ENCODE peak calls at places on chromosome 16, in five cellular contexts. One of them, this sample, is unnamed.

GRCh38 chr16:56245197-56245596 is 53.9 kb downstream of the GNAO1 start:
- DNase-seq in dorsolateral prefrontal cortex: no peak
- DNase-seq in brain microvascular endothelial cell: no peak
- DNase-seq in IMR-90: peak; percentile 8
- DNase-seq in left lung: no peak
- DNase-seq in this sample: no peak

GRCh38 chr16:11528053-11528452 is 58.7 kb downstream of the LITAF start:
- DNase-seq in dorsolateral prefrontal cortex: no peak
- DNase-seq in brain microvascular endothelial cell: no peak
- DNase-seq in IMR-90: no peak
- DNase-seq in left lung: no peak
- DNase-seq in this sample: no peak

GRCh38 chr16:16188827-16189226 is 34.5 kb downstream of the ABCC6 start:
- DNase-seq in dorsolateral prefrontal cortex: no peak
- DNase-seq in brain microvascular endothelial cell: no peak
- DNase-seq in IMR-90: no peak
- DNase-seq in left lung: no peak
- DNase-seq in this sample: no peak

GRCh38 chr16:87086575-87086974 is 230.6 kb downstream of the C16orf95 start:
- DNase-seq in dorsolateral prefrontal cortex: no peak
- DNase-seq in brain microvascular endothelial cell: peak; percentile 56
- DNase-seq in IMR-90: peak; percentile 54
- DNase-seq in left lung: no peak
- DNase-seq in this sample: no peak

GRCh38 chr16:66044089-66044488 is 322.4 kb upstream of the CDH5 start:
- DNase-seq in dorsolateral prefrontal cortex: no peak
- DNase-seq in brain microvascular endothelial cell: no peak
- DNase-seq in IMR-90: no peak
- DNase-seq in left lung: no peak
- DNase-seq in this sample: no peak

GRCh38 chr16:1984347-1985225 is 593 bp downstream of the GFER start:
- DNase-seq in dorsolateral prefrontal cortex: no peak
- DNase-seq in brain microvascular endothelial cell: no peak
- DNase-seq in IMR-90: peak; percentile 13
- DNase-seq in left lung: no peak
- DNase-seq in this sample: no peak

GRCh38 chr16:75620326-75621169 is 2.5 kb downstream of the ADAT1 start:
- DNase-seq in dorsolateral prefrontal cortex: no peak
- DNase-seq in brain microvascular endothelial cell: no peak
- DNase-seq in IMR-90: no peak
- DNase-seq in left lung: no peak
- DNase-seq in this sample: no peak

GRCh38 chr16:10368984-10369551 is 16.8 kb upstream of the ATF7IP2 start:
- DNase-seq in dorsolateral prefrontal cortex: no peak
- DNase-seq in brain microvascular endothelial cell: no peak
- DNase-seq in IMR-90: no peak
- DNase-seq in left lung: no peak
- DNase-seq in this sample: peak; percentile 50

GRCh38 chr16:11224096-11224893 is 31.7 kb downstream of the SOCS1 start:
- DNase-seq in dorsolateral prefrontal cortex: peak; percentile 53
- DNase-seq in brain microvascular endothelial cell: no peak
- DNase-seq in IMR-90: no peak
- DNase-seq in left lung: peak; percentile 89
- DNase-seq in this sample: no peak

DNA sequence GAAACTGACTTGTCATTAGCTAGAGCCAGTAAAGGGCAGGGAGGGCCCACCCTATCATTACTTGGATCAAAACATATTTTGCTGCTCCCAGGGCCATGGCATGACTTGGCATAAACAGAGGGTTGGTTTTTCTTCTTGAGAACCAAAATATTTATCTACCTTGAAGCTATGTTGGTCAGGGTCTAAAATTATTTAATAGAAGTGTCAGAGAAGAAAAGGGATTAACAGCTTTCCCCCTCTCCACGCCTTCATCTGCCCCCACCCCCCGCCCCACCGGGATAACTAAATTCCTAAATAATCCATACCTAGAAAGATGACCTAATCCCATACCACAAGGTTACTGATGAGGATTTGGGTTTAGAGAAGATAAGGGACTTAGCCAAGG is 3.7 kb upstream of the USP7 start:
- DNase-seq in dorsolateral prefrontal cortex: no peak
- DNase-seq in brain microvascular endothelial cell: no peak
- DNase-seq in IMR-90: no peak
- DNase-seq in left lung: no peak
- DNase-seq in this sample: no peak
- H3K27ac ChIP-seq in dorsolateral prefrontal cortex: no peak overlapping the region
- H3K27ac ChIP-seq in brain microvascular endothelial cell: no peak overlapping the region
- H3K27ac ChIP-seq in IMR-90: no peak overlapping the region
- H3K27ac ChIP-seq in left lung: no peak overlapping the region
- H3K27ac ChIP-seq in this sample: no peak overlapping the region

DNA sequence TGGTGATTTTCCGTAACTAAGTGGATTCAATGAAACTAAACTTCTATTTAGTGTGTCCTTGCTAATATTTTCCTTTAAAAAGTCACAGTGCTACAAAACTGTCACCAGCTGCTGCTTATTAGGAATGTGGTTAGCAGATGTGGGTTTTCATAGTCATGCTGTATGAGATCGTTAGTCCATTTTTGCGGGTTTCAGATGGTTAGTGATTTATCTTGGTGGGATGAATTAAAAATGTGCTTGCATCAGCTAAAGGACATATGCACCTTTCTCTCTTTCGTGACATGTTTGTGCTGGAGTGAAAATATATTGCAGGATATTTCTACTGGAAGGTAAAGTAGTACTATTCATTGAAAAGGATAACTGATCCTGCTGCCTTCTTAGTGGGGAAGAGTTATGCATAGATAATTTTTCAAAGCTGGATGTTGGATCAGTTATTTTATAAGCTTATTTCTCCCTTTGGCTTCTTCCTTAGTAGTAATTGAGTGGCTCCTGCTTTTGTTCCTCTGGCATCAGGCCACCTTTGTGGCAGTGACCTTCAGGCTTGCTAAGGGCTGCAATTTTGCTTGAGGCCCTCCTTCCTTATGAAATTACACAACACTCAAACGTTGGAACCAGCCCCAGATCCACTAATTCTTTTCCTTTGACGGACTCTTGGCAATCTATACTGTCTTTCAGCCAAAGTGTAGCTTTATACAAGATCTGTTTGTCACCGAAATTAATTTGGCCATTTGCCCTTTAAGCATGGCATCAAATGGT is 7.5 kb upstream of the SNTB2 start:
- DNase-seq in dorsolateral prefrontal cortex: no peak
- DNase-seq in brain microvascular endothelial cell: no peak
- DNase-seq in IMR-90: peak; percentile 84
- DNase-seq in left lung: peak; percentile 81
- DNase-seq in this sample: no peak
- H3K27ac ChIP-seq in dorsolateral prefrontal cortex: peak overlapping the region; percentile 67
- H3K27ac ChIP-seq in brain microvascular endothelial cell: no peak overlapping the region
- H3K27ac ChIP-seq in IMR-90: peak overlapping the region; percentile 41
- H3K27ac ChIP-seq in left lung: peak overlapping the region; percentile 37
- H3K27ac ChIP-seq in this sample: no peak overlapping the region

DNA sequence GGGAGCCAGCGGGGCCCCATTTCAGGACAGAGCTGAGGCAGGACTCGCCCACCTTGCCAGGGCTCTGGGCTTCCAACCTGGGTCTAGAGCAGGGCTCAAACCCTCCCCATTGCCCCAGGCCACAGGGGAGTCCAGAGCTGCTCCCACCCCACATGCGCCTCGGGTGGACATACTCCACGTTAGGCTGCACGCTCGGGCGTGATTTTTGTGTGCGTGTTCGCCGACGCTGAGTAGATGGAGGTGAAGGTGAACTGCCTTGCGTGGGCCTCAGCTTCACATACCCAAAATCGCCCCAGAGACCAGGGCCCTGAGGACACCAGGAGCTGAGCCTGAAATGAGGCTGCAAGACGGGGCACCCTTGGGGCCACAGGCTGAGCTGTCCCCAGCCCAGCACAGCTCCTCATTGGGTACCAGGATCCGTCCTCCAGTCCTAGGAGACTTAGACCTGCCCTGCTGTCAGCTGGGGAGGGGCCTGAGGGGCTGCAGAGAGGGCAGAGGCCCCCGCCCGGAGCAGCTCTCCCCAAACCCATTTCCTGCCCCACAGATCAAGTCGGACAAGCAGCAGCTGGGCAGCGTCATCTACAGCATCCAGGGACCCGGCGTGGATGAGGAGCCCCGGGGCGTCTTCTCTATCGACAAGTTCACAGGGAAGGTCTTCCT is 8.2 kb downstream of the CDH15 start:
- DNase-seq in dorsolateral prefrontal cortex: no peak
- DNase-seq in brain microvascular endothelial cell: no peak
- DNase-seq in IMR-90: no peak
- DNase-seq in left lung: no peak
- DNase-seq in this sample: no peak
- H3K27ac ChIP-seq in dorsolateral prefrontal cortex: no peak overlapping the region
- H3K27ac ChIP-seq in brain microvascular endothelial cell: no peak overlapping the region
- H3K27ac ChIP-seq in IMR-90: no peak overlapping the region
- H3K27ac ChIP-seq in left lung: no peak overlapping the region
- H3K27ac ChIP-seq in this sample: no peak overlapping the region

DNA sequence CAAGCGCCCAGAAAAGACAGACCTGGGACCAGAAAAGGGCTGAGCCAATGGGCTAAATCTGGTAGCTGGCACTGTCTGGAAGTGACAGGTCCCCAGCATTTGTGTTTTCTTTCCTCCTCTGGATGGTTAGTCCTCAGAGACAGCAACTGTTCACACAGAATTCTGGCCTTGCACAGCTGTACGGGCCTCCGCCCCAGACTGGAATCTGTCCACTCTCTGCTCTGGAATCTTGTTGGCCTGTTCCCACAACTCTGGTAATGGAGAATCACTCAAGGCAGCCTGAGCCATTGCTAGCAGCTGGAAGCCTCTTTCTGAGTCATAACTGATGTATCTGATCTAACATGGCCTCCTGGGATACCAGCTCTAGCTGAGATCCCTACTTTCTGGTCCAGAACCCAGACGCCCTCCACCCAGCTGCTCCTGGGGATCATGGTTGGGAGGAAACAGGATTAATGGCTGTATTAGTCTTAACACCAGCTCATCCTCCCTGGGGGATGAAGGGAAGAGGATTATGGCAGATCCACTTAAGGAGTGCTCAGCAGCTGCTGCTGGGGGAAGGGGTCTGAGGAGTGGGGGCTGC is 9.1 kb downstream of the ZNF668 start:
- DNase-seq in dorsolateral prefrontal cortex: no peak
- DNase-seq in brain microvascular endothelial cell: peak; percentile 95
- DNase-seq in IMR-90: peak; percentile 97
- DNase-seq in left lung: no peak
- DNase-seq in this sample: peak; percentile 60
- H3K27ac ChIP-seq in dorsolateral prefrontal cortex: no peak overlapping the region
- H3K27ac ChIP-seq in brain microvascular endothelial cell: peak overlapping the region; percentile 90
- H3K27ac ChIP-seq in IMR-90: peak overlapping the region; percentile 77
- H3K27ac ChIP-seq in left lung: peak overlapping the region; percentile 65
- H3K27ac ChIP-seq in this sample: peak overlapping the region; percentile 89

GRCh38 chr16:28140788-28141618 is 70.8 kb downstream of the XPO6 start:
- DNase-seq in dorsolateral prefrontal cortex: no peak
- DNase-seq in brain microvascular endothelial cell: no peak
- DNase-seq in IMR-90: no peak
- DNase-seq in left lung: no peak
- DNase-seq in this sample: peak; percentile 33
- H3K27ac ChIP-seq in dorsolateral prefrontal cortex: peak overlapping the region; percentile 55
- H3K27ac ChIP-seq in brain microvascular endothelial cell: no peak overlapping the region
- H3K27ac ChIP-seq in IMR-90: peak overlapping the region; percentile 5
- H3K27ac ChIP-seq in left lung: peak overlapping the region; percentile 66
- H3K27ac ChIP-seq in this sample: peak overlapping the region; percentile 96

This sample was measured in epithelial cell of prostate.